ENCODE peak calls at places on chromosome 4, in five cellular contexts. J is amniotic epithelial cell; V is T-cell; B is germinal center; K is effector CD8-positive, alpha-beta T cell. W is an unnamed sample.

GRCh38 chr4:8229341-8229975 is 30.4 kb downstream of the SH3TC1 start:
- DNase-seq in B (no peak), V (no peak), J (no peak), K (no peak), W (no peak)

GRCh38 chr4:27217261-27217769 is 356.7 kb downstream of the STIM2 start:
- DNase-seq in B (no peak), J (no peak), V (no peak), K (no peak), W (peak; percentile 6)

GRCh38 chr4:170242471-170242870 is 152.7 kb upstream of the AADAT start:
- DNase-seq in V (no peak), K (no peak), J (peak; percentile 44), B (no peak), W (no peak)

GRCh38 chr4:76968937-76969336 is 19.4 kb downstream of the SEPTIN11 start:
- DNase-seq in B (no peak), J (no peak), K (no peak), V (no peak), W (no peak)

GRCh38 chr4:26372525-26373172 is 51.8 kb downstream of the RBPJ start:
- DNase-seq in J (peak; percentile 92), K (no peak), V (peak; percentile 50), B (no peak), W (peak; percentile 65)

GRCh38 chr4:83905952-83906351 is 370.0 kb downstream of the GPAT3 start:
- DNase-seq in J (no peak), V (no peak), K (no peak), B (no peak), W (peak; percentile 75)

GRCh38 chr4:66266035-66266434 is 595.7 kb upstream of the EPHA5 start:
- DNase-seq in V (no peak), J (no peak), K (no peak), B (no peak), W (no peak)

GRCh38 chr4:151653548-151653918 is 107.3 kb downstream of the GATB start:
- DNase-seq in J (no peak), V (no peak), B (no peak), K (no peak), W (no peak)

GRCh38 chr4:158006973-158007372 is 165.9 kb downstream of the GASK1B start:
- DNase-seq in V (no peak), K (no peak), J (peak; percentile 34), B (no peak), W (no peak)

GRCh38 chr4:24857996-24858395 is 54.8 kb downstream of the CCDC149 start:
- DNase-seq in K (no peak), J (peak; percentile 40), B (no peak), V (no peak), W (no peak)

GRCh38 chr4:86939737-86940141 is 4.9 kb downstream of the AFF1 start:
- DNase-seq in K (no peak), V (peak; percentile 13), B (peak; percentile 53), J (no peak), W (peak; percentile 58)

GRCh38 chr4:175514174-175514573 is 297.9 kb downstream of the GPM6A start:
- DNase-seq in V (no peak), J (no peak), K (no peak), B (no peak), W (no peak)

GRCh38 chr4:85067342-85067741 is 100.9 kb upstream of the WDFY3 start:
- DNase-seq in J (no peak), B (no peak), V (no peak), K (no peak), W (no peak)

GRCh38 chr4:99462875-99463464 is 27.8 kb upstream of the ADH7 start:
- DNase-seq in V (peak; percentile 24), K (no peak), B (peak; percentile 46), J (peak; percentile 59), W (peak; percentile 84)

GRCh38 chr4:7727727-7728126 is 211.9 kb downstream of the AFAP1 start:
- DNase-seq in K (no peak), B (no peak), V (no peak), J (peak; percentile 18), W (no peak)

GRCh38 chr4:147994076-147994475 is 262.2 kb downstream of the ARHGAP10 start:
- DNase-seq in V (no peak), J (peak; percentile 82), K (no peak), B (no peak), W (no peak)

GRCh38 chr4:23747131-23747752 is 142.6 kb downstream of the PPARGC1A start:
- DNase-seq in V (no peak), B (no peak), K (no peak), J (no peak), W (no peak)

GRCh38 chr4:166049036-166049435 is 176.0 kb downstream of the TLL1 start:
- DNase-seq in V (no peak), K (no peak), B (no peak), J (no peak), W (no peak)

GRCh38 chr4:31545330-31545729 is 825.2 kb downstream of the PCDH7 start:
- DNase-seq in K (no peak), V (no peak), B (no peak), J (no peak), W (no peak)